ENCODE peak calls at places on chromosomes 2 and 18, in four cellular contexts. N, S, I and W are unnamed samples.

GRCh38 chr2:192315543-192315942 is 120.8 kb upstream of the TMEFF2 start:
- DNase-seq in N (no peak), S (no peak), I (no peak), W (no peak)

GRCh38 chr2:201956361-201956760 is 77.3 kb upstream of the FZD7 start:
- DNase-seq in S (no peak), I (no peak), N (no peak), W (no peak)

GRCh38 chr2:22995576-22995975 is 389.4 kb upstream of the KLHL29 start:
- DNase-seq in I (no peak), S (no peak), N (no peak), W (no peak)

GRCh38 chr2:179273461-179273962 is 8.9 kb upstream of the SESTD1 start:
- DNase-seq in I (no peak), S (no peak), N (no peak), W (no peak)

GRCh38 chr18:2173464-2173863 is 397.8 kb downstream of the METTL4 start:
- DNase-seq in S (no peak), I (no peak), N (no peak), W (no peak)

GRCh38 chr2:102267774-102268173 is 43.6 kb upstream of the IL1RL1 start:
- DNase-seq in S (no peak), N (no peak), I (no peak), W (no peak)

GRCh38 chr18:21167641-21168372 is 56.2 kb upstream of the ROCK1 start:
- DNase-seq in N (no peak), I (peak), S (no peak), W (no peak)

GRCh38 chr2:207503234-207503633 is 26.5 kb upstream of the CREB1 start:
- DNase-seq in S (peak), N (peak), I (no peak), W (no peak)

GRCh38 chr2:241796209-241796608 is 12.8 kb upstream of the NEU4 start:
- DNase-seq in I (no peak), N (no peak), S (no peak), W (no peak)

GRCh38 chr2:60316381-60317028 is 236.9 kb downstream of the BCL11A start:
- DNase-seq in I (peak), N (no peak), S (no peak), W (no peak)

GRCh38 chr2:10278029-10278762 is 24.5 kb upstream of the HPCAL1 start:
- DNase-seq in I (no peak), N (peak), S (peak), W (no peak)

GRCh38 chr2:64989126-64989981 is at the start of gene SLC1A4:
- DNase-seq in S (peak), I (peak), N (peak), W (peak)

GRCh38 chr2:239065537-239065936 is 217.7 kb downstream of the TWIST2 start:
- DNase-seq in N (no peak), S (no peak), I (no peak), W (no peak)

GRCh38 chr18:79582978-79583377 is 96.6 kb upstream of the CTDP1 start:
- DNase-seq in I (no peak), S (no peak), N (peak), W (no peak)

GRCh38 chr2:227506456-227506855 is 34.5 kb downstream of the AGFG1 start:
- DNase-seq in I (no peak), N (no peak), S (no peak), W (no peak)

GRCh38 chr2:240287496-240288086 is 147.1 kb upstream of the OTOS start:
- DNase-seq in N (no peak), S (no peak), I (no peak), W (no peak)

GRCh38 chr2:240557808-240558207 is at the start of gene ANKMY1:
- DNase-seq in N (peak), I (peak), S (peak), W (no peak)

GRCh38 chr2:5227062-5227699 is 465.0 kb upstream of the SOX11 start:
- DNase-seq in N (no peak), S (no peak), I (no peak), W (no peak)

GRCh38 chr2:16630463-16630862 is 35.2 kb downstream of the CYRIA start:
- DNase-seq in I (no peak), N (no peak), S (no peak), W (no peak)

GRCh38 chr2:14255135-14255820 is 377.2 kb upstream of the LRATD1 start:
- DNase-seq in S (no peak), I (no peak), N (no peak), W (no peak)

GRCh38 chr2:150168596-150168995 is 318.9 kb downstream of the RND3 start:
- DNase-seq in I (no peak), S (no peak), N (no peak), W (no peak)

GRCh38 chr18:78814766-78815165 is 164.9 kb upstream of the SALL3 start:
- DNase-seq in N (no peak), I (peak), S (no peak), W (no peak)

GRCh38 chr2:46193356-46193755 is 103.9 kb upstream of the EPAS1 start:
- DNase-seq in I (no peak), N (no peak), S (no peak), W (no peak)

GRCh38 chr2:239569401-239570090 is 168.7 kb upstream of the HDAC4 start:
- DNase-seq in N (no peak), S (no peak), I (no peak), W (no peak)

GRCh38 chr2:125582521-125582920 is 1073.4 kb upstream of the GYPC start:
- DNase-seq in S (no peak), I (no peak), N (no peak), W (no peak)

GRCh38 chr2:122368576-122369243 is 613.3 kb downstream of the TSN start:
- DNase-seq in I (no peak), S (no peak), N (no peak), W (no peak)

GRCh38 chr2:173750831-173751230 is 214.3 kb downstream of the SP3 start:
- DNase-seq in I (no peak), N (no peak), S (no peak), W (no peak)

GRCh38 chr2:173747037-173747436 is 218.1 kb downstream of the SP3 start:
- DNase-seq in I (no peak), N (no peak), S (no peak), W (no peak)

GRCh38 chr2:173751245-173751975 is 213.8 kb downstream of the SP3 start:
- DNase-seq in I (no peak), S (no peak), N (no peak), W (no peak)

GRCh38 chr2:173750332-173750731 is 214.8 kb downstream of the SP3 start:
- DNase-seq in S (no peak), I (peak), N (no peak), W (no peak)

DNA sequence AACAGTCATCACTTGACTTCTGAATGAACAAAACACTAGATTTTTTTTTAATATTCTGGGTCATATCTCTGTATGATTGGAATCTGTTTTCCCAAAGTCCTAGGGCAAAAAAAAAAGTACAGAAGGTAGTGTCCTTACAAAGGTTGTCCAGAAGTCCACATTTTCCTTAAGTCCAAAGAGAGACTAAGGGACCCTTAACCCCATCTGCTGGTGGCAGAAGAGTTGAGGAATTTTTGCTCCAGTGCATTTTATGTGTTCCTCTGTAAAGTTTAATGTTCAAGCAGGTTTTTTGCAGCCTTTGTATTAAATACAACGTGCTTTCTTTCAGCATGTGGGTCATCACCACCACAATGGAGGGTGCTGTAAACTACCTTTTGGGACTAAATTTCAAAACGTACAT is 215.9 kb downstream of the SP3 start:
- DNase-seq in I (no peak), S (no peak), N (no peak), W (no peak)
- TF ChIP-seq CTCF in I (peak), S (peak), N (no peak), W (no peak)

GRCh38 chr2:160680294-160680693 is 186.7 kb upstream of the RBMS1 start:
- DNase-seq in I (no peak), N (no peak), S (no peak), W (no peak)
- TF ChIP-seq CTCF in I (no peak), N (no peak), S (no peak), W (no peak)

GRCh38 chr2:190344275-190344827 is 962 bp downstream of the INPP1 start:
- DNase-seq in N (no peak), I (no peak), S (no peak), W (no peak)
- TF ChIP-seq CTCF in N (peak), I (peak), S (peak), W (no peak)

DNA sequence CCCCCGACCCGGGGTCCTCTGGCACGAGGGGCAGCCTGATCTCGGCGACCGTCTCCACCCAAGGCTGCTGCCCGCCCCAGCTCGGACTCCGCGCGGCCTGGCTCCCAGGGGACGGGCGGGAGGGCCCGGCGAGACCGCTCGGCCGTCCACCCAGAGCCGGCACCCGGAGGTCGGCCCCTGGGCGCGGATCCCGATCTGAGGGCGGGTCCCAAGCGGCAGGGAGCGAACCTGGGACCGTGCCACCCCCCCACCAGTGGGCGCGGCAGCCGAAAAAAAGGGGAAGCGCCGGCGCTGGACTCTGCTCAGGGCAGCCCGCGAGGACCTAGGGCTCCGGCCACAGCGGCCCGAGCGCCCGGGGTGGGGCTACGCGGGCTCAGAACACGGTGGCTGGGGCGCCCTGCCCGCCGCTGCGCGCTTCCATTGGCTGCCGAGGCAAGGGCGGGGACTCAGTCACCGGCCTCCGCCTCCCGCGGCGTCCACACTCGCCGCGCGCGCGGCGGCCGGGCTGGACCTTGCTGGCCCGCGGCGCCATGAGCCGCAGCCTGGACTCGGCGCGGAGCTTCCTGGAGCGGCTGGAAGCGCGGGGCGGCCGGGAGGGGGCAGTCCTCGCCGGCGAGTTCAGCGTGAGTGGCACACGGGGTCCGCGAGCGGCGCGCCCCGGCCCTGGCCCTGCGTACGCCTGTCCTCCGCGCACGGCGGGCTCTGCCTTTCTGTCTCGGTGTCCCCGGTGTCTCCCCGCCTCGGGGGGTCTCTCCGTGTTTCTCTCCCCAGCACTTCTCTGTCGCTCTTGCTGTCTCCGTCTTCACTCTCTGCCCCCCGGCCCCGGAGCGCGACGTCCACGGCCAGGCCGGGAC is at the start of gene PTPN18:
- DNase-seq in I (peak), N (peak), S (peak), W (peak)
- TF ChIP-seq CTCF in I (peak), N (peak), S (peak), W (peak)

DNA sequence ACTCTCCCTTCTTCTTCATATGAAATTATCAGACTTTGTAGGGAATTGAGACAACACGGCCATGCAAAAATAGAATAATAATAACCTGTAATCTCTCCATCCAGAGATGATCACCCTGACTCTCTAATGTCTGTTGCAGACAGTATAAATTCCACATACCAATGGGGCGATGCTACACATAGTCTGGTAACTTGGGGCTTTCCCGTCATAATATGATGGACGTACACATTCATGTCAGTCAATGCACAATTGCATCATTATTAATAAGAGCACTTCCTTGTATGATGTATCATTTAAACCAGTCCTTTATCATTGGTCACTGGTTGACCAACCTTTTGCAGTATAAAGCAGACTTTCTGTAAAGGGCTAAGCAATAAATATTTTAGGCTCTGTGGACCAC is 39.5 kb upstream of the SCLY start:
- DNase-seq in I (no peak), S (no peak), N (no peak), W (no peak)
- TF ChIP-seq CTCF in I (no peak), S (no peak), N (no peak), W (no peak)

DNA sequence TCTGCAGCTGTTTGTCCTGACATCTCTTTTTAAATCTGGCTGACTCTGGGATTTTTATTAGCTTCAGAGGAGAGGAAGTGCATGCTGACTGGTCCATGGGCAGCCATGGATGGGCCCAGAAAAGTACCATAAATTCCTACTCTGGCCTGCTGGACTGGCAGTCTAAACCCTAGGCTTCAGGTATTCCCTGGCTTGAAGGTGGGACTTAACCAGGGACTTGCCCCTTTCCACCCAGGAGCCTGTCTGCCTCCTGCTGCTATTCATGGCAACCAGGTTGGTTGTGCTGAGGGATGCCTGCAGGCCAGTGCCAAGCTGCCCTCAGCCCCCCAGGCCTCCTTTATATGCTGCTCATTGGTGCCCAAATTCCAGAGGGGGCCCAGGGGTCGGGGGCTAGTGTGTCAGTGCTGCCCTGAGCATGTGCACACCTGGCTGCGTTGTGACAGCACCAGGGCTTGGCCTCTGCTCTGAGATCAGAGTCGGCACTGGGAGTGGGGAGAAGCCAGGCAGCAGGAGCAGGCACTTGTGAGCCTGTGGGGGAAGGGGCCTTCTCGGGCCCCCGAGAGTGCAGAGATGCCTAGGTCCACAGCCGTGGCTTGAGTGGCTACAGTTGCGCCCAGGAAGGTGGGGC is 195.7 kb upstream of the TFPI start:
- DNase-seq in S (no peak), N (peak), I (no peak), W (no peak)
- TF ChIP-seq CTCF in S (no peak), N (no peak), I (no peak), W (no peak)

GRCh38 chr18:46829947-46830346 is 73.1 kb upstream of the ST8SIA5 start:
- DNase-seq in S (no peak), I (no peak), N (no peak), W (no peak)
- TF ChIP-seq CTCF in S (peak), I (no peak), N (no peak), W (no peak)